ENCODE peak calls at places on chromosomes 1 and 21, in eight cellular contexts. M is heart right ventricle; Y is OCI-LY7; S is CD8-positive, alpha-beta T cell; X is fibroblast of villous mesenchyme; U is fibroblast of pulmonary artery; D is lower leg skin; A is astrocyte. Q is an unnamed sample.
A peak's percentile ranks its signal among the peaks of the same experiment; 100 is the strongest.

GRCh38 chr1:230335861-230336549 is 90.1 kb downstream of the PGBD5 start:
- DNase-seq in M (no peak), U (peak; percentile 24), X (peak; percentile 37), Y (no peak), S (no peak), A (no peak), D (no peak), Q (no peak)

GRCh38 chr1:241823925-241824324 is 24.1 kb upstream of the EXO1 start:
- DNase-seq in U (no peak), X (no peak), Y (no peak), M (no peak), D (no peak), S (no peak), A (no peak), Q (no peak)

GRCh38 chr1:25945756-25946155 is 39.5 kb upstream of the STMN1 start:
- DNase-seq in S (no peak), D (no peak), U (no peak), Y (no peak), A (no peak), M (no peak), X (no peak), Q (no peak)

GRCh38 chr1:43444827-43445225 is 8.9 kb downstream of the HYI start:
- DNase-seq in A (no peak), D (no peak), Y (no peak), U (no peak), M (no peak), S (no peak), X (peak; percentile 35), Q (no peak)

GRCh38 chr1:19330449-19331135 is 18.5 kb downstream of the SLC66A1 start:
- DNase-seq in X (no peak), A (no peak), D (no peak), Y (no peak), U (no peak), S (no peak), M (no peak), Q (no peak)

GRCh38 chr1:48916121-48917069 is 139.7 kb upstream of the BEND5 start:
- DNase-seq in Y (peak; percentile 20), S (no peak), D (no peak), X (peak; percentile 12), U (peak; percentile 80), A (peak; percentile 65), M (no peak), Q (no peak)

GRCh38 chr1:1304331-1305299 is 3.1 kb downstream of the ACAP3 start:
- DNase-seq in D (peak; percentile 81), Y (no peak), A (peak; percentile 55), X (peak; percentile 87), S (no peak), M (peak; percentile 76), U (peak; percentile 78), Q (peak; percentile 80)

GRCh38 chr1:85495556-85495955 is 30.6 kb upstream of the DDAH1 start:
- DNase-seq in S (no peak), D (peak; percentile 74), X (peak; percentile 38), M (no peak), A (peak; percentile 76), Y (no peak), U (peak; percentile 17), Q (no peak)

GRCh38 chr1:65113298-65113697 is 34.7 kb upstream of the AK4 start:
- DNase-seq in Y (no peak), D (no peak), S (no peak), X (no peak), U (no peak), M (no peak), A (peak; percentile 10), Q (no peak)

GRCh38 chr21:38804617-38805281 is 980 bp upstream of the ETS2 start:
- DNase-seq in Y (no peak), A (peak; percentile 58), M (peak; percentile 83), S (peak; percentile 18), X (peak; percentile 76), D (no peak), U (no peak), Q (peak; percentile 79)

GRCh38 chr1:67937651-67938050 is 104.4 kb upstream of the GNG12 start:
- DNase-seq in S (no peak), Y (no peak), D (no peak), A (peak; percentile 49), U (peak; percentile 44), M (no peak), X (peak; percentile 20), Q (no peak)

GRCh38 chr1:162219461-162219860 is 150.0 kb downstream of the NOS1AP start:
- DNase-seq in A (no peak), X (no peak), M (no peak), U (no peak), Y (no peak), S (no peak), D (no peak), Q (no peak)

GRCh38 chr1:244655186-244655585 is 2.3 kb downstream of the DESI2 start:
- DNase-seq in U (no peak), M (no peak), Y (no peak), X (no peak), S (no peak), D (no peak), A (no peak), Q (no peak)
- H3K4me3 ChIP-seq in U (peak overlapping the region; percentile 77), M (no peak overlapping the region), Y (peak overlapping the region; percentile 82), X (peak overlapping the region; percentile 95), S (no peak overlapping the region), D (no peak overlapping the region), A (peak overlapping the region; percentile 82), Q (peak overlapping the region; percentile 87)

GRCh38 chr1:6209661-6210605 is 4.0 kb downstream of the RNF207 start:
- DNase-seq in X (no peak), M (no peak), D (no peak), U (no peak), Y (peak; percentile 40), A (no peak), S (no peak), Q (no peak)
- TF ChIP-seq CTCF in X (peak; percentile 11), M (no peak), D (no peak), U (peak; percentile 12), Y (peak; percentile 61), A (no peak), S (no peak), Q (no peak)

DNA sequence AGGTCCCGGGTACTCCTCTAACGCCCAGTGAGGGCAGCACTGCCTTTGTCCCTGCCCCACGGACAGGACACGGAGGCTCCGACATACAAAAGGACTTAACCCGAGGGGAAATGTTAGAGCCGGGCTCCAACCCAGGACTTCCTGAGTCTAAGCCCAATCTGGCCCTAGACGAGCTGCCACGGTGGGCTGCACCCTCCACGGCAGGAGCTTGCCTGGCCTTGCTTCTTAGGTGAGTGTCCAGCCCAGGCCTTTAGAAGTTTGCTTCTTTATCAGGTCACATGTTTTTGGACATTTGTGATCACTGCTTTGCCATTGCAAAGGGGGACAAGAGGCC is 11.0 kb upstream of the TMEM200B start:
- DNase-seq in M (no peak), U (no peak), Y (no peak), D (no peak), X (no peak), A (no peak), S (no peak), Q (no peak)
- H3K4me3 ChIP-seq in M (no peak overlapping the region), U (no peak overlapping the region), Y (no peak overlapping the region), D (no peak overlapping the region), X (no peak overlapping the region), A (no peak overlapping the region), S (no peak overlapping the region), Q (peak overlapping the region; percentile 50)

DNA sequence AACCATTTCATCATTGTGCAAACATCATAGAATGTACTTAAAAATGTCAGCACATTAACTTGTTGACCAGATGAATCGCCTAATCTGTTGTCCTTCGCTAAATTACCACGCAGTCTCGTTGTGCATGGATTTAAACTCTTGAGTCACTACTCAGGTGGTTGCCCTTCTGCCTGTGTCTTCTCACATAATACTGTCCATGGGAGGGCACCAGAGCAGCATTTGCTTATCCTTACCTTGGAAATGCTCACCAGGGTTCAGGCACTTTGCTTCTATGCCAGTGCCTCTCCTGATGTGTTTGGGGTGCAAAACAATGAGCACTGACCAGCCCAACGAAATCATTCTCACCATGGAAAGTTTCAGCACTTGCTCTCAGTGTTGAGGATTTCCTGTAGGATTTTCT is 559.9 kb downstream of the RWDD3 start:
- DNase-seq in A (no peak), S (no peak), D (no peak), X (no peak), Y (no peak), M (no peak), U (no peak), Q (no peak)
- TF ChIP-seq CTCF in A (no peak), S (no peak), D (no peak), X (no peak), Y (no peak), M (no peak), U (no peak), Q (no peak)

GRCh38 chr1:27575861-27576331 is 28.0 kb downstream of the AHDC1 start:
- DNase-seq in M (peak; percentile 84), Y (no peak), D (no peak), X (peak; percentile 45), A (no peak), S (no peak), U (peak; percentile 44), Q (peak; percentile 85)
- H3K4me3 ChIP-seq in M (peak overlapping the region; percentile 50), Y (no peak overlapping the region), D (no peak overlapping the region), X (peak overlapping the region; percentile 32), A (peak overlapping the region; percentile 48), S (no peak overlapping the region), U (peak overlapping the region; percentile 36), Q (peak overlapping the region; percentile 66)

GRCh38 chr21:29298348-29299045 is at the start of gene BACH1:
- DNase-seq in U (peak; percentile 93), A (peak; percentile 81), D (peak; percentile 82), Y (peak; percentile 90), X (peak; percentile 90), M (peak; percentile 92), S (peak; percentile 84), Q (peak; percentile 90)
- TF ChIP-seq CTCF in U (no peak), A (no peak), D (no peak), Y (peak; percentile 32), X (peak; percentile 38), M (peak; percentile 58), S (peak; percentile 33), Q (peak; percentile 61)

DNA sequence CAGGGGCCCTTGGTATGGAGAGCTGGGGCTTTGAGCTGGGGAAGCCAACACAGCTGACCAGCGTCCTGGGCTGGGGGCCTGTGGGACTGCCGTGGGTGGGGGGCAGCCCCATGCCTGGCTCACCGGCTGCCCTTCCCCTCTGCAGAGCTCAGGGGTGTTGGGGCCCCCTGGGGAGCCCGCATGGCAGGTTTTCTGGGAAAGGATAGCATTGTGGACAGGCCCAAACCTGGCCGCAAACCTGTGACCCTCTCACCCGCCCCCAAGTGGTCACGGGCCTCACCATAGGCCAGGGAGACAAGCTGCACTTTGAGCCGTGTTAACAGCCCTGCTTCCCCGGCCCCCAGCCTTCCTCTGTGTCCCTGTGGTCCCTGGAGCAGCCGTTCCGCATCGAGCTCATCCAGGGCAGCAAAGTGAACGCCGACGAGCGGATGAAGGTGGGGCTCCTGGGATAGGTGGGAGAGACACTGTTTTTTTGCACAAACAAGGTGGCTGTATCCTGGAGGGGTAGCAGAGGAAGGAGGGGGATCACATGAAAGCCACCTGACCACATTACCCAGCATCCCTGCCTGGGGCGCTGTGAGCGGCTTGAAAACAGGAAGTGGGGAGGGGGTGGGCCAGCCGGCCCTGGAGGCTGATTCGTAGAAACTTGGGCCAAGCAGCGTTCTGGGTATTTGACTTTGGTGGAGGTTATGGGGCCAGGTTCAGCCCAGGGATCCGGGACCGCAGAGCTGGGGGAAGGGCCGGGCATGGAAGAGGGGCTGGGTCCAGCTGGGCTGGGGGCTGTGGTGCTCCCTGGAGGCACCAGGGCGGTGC is 65.9 kb downstream of the PIK3CD start:
- DNase-seq in A (no peak), Y (peak; percentile 95), X (peak; percentile 26), S (peak; percentile 91), M (peak; percentile 46), D (peak; percentile 75), U (no peak), Q (peak; percentile 41)
- H3K4me3 ChIP-seq in A (no peak overlapping the region), Y (peak overlapping the region; percentile 79), X (no peak overlapping the region), S (peak overlapping the region; percentile 76), M (peak overlapping the region; percentile 15), D (no peak overlapping the region), U (no peak overlapping the region), Q (peak overlapping the region; percentile 35)

GRCh38 chr21:45011911-45012660 is 62.3 kb upstream of the ADARB1 start:
- DNase-seq in D (no peak), S (no peak), Y (no peak), U (peak; percentile 89), M (peak; percentile 15), X (peak; percentile 88), A (peak; percentile 85), Q (peak; percentile 16)
- TF ChIP-seq CTCF in D (no peak), S (no peak), Y (no peak), U (no peak), M (peak; percentile 39), X (peak; percentile 34), A (peak; percentile 9), Q (no peak)

Q was measured in left ventricle myocardium inferior.